ENCODE peak calls at places on chromosomes 4 and X, in ten cellular contexts. M is cardiac muscle cell, X is fibroblast of lung, A is IMR-90, Q is GM12864, Z is Peyer's patch, V is choroid plexus epithelial cell, C is suprapubic skin, D is kidney, U is left lung. L is an unnamed sample.
A peak's percentile ranks its signal among the peaks of the same experiment; 100 is the strongest.

GRCh38 chr4:53365121-53365485 is 758 bp downstream of the SCFD2 start:
- DNase-seq in V (peak; percentile 20), U (no peak), Z (no peak), C (no peak), Q (no peak), M (peak; percentile 14), D (no peak), A (peak; percentile 27), X (no peak), L (peak; percentile 28)

GRCh38 chr4:83207497-83208105 is 77.0 kb downstream of the COQ2 start:
- DNase-seq in V (peak; percentile 81), Z (no peak), D (no peak), X (peak; percentile 45), U (no peak), M (no peak), C (no peak), Q (no peak), A (peak; percentile 67), L (peak; percentile 47)

GRCh38 chrX:39904816-39905474 is 192.8 kb downstream of the BCOR start:
- DNase-seq in V (no peak), X (no peak), Z (no peak), M (no peak), C (no peak), D (no peak), A (no peak), Q (no peak), U (no peak), L (no peak)

GRCh38 chr4:156190606-156191005 is 236.9 kb upstream of the CTSO start:
- DNase-seq in D (no peak), M (no peak), C (no peak), V (peak; percentile 92), U (no peak), Z (no peak), A (peak; percentile 89), X (peak; percentile 75), Q (no peak), L (peak; percentile 92)

GRCh38 chr4:141524116-141524515 is 112.3 kb upstream of the IL15 start:
- DNase-seq in X (peak; percentile 34), U (no peak), D (no peak), V (no peak), Q (no peak), A (peak; percentile 52), Z (no peak), M (no peak), C (no peak), L (peak; percentile 4)

GRCh38 chr4:47000406-47000805 is 7.0 kb upstream of the GABRA4 start:
- DNase-seq in V (no peak), Z (no peak), D (no peak), U (no peak), X (no peak), Q (no peak), M (no peak), C (no peak), A (no peak), L (no peak)

GRCh38 chrX:85309717-85310116 is 65.9 kb downstream of the ZNF711 start:
- DNase-seq in A (no peak), Z (no peak), X (no peak), U (no peak), Q (no peak), D (no peak), V (no peak), M (no peak), C (no peak), L (no peak)

GRCh38 chrX:48558270-48558669 is 16.0 kb upstream of the RBM3 start:
- DNase-seq in X (peak; percentile 70), C (no peak), D (no peak), Z (no peak), M (no peak), A (peak; percentile 87), Q (no peak), U (no peak), V (peak; percentile 81), L (peak; percentile 91)

GRCh38 chrX:44042731-44043130 is 69.5 kb upstream of the NDP start:
- DNase-seq in C (no peak), X (peak; percentile 31), M (no peak), Z (no peak), U (no peak), Q (no peak), D (no peak), V (peak; percentile 85), A (peak; percentile 50), L (peak; percentile 52)

GRCh38 chr4:14152834-14153519 is 525.5 kb upstream of the BOD1L1 start:
- DNase-seq in Z (no peak), C (no peak), V (no peak), A (no peak), X (no peak), U (no peak), D (no peak), M (no peak), Q (no peak), L (no peak)

GRCh38 chrX:135112096-135112729 is 8.1 kb downstream of the ETDB start:
- DNase-seq in C (no peak), Z (no peak), X (peak; percentile 34), Q (no peak), V (peak; percentile 60), U (no peak), A (peak; percentile 31), M (peak; percentile 28), D (no peak), L (peak; percentile 51)

GRCh38 chr4:88333741-88334405 is 44.8 kb upstream of the HERC6 start:
- DNase-seq in Z (no peak), A (peak; percentile 15), D (no peak), Q (no peak), M (no peak), U (no peak), X (peak; percentile 87), V (peak; percentile 36), C (no peak), L (peak; percentile 75)

GRCh38 chr4:1833307-1834046 is 22.5 kb downstream of the LETM1 start:
- DNase-seq in U (no peak), Z (no peak), D (peak; percentile 61), V (no peak), X (no peak), A (no peak), Q (no peak), M (no peak), C (no peak), L (no peak)

GRCh38 chrX:4185086-4185485 is 471.6 kb upstream of the PRKX start:
- DNase-seq in M (no peak), C (no peak), Q (no peak), A (no peak), U (no peak), X (no peak), Z (no peak), D (no peak), V (no peak), L (no peak)

GRCh38 chr4:91471280-91471679 is 832.5 kb upstream of the GRID2 start:
- DNase-seq in V (no peak), Z (peak; percentile 12), U (no peak), D (peak; percentile 38), M (no peak), X (no peak), Q (no peak), A (no peak), C (no peak), L (no peak)

GRCh38 chr4:6783111-6783981 is 819 bp downstream of the KIAA0232 start:
- DNase-seq in U (peak; percentile 91), A (peak; percentile 79), C (peak; percentile 91), V (peak; percentile 87), Z (peak; percentile 95), Q (peak; percentile 45), M (peak; percentile 96), X (peak; percentile 90), D (peak; percentile 96), L (peak; percentile 86)
- TF ChIP-seq CTCF in U (no peak), A (peak; percentile 29), C (no peak), V (no peak), Z (no peak), Q (no peak), M (no peak), X (peak; percentile 14), D (no peak), L (no peak)

GRCh38 chr4:70718811-70719604 is 2.8 kb upstream of the RUFY3 start:
- DNase-seq in D (no peak), Q (no peak), A (no peak), U (no peak), M (no peak), C (no peak), V (no peak), X (no peak), Z (no peak), L (no peak)

GRCh38 chr4:70724463-70724862 is 2.7 kb downstream of the RUFY3 start:
- DNase-seq in A (no peak), V (no peak), M (no peak), Q (no peak), X (no peak), Z (no peak), C (no peak), U (no peak), D (no peak), L (no peak)

GRCh38 chr4:70721747-70722146 is at the start of gene RUFY3:
- DNase-seq in A (peak; percentile 98), X (peak; percentile 98), Z (no peak), C (no peak), V (peak; percentile 97), U (no peak), Q (no peak), M (no peak), D (no peak), L (peak; percentile 95)

GRCh38 chr4:70725633-70726032 is 3.9 kb downstream of the RUFY3 start:
- DNase-seq in V (no peak), C (no peak), A (no peak), D (no peak), U (no peak), M (no peak), Z (no peak), X (no peak), Q (no peak), L (no peak)

GRCh38 chr4:70722199-70722791 is 531 bp downstream of the RUFY3 start:
- DNase-seq in X (peak; percentile 75), C (no peak), D (no peak), Q (no peak), A (peak; percentile 83), M (no peak), Z (no peak), V (peak; percentile 82), U (no peak), L (peak; percentile 81)
- H3K4me3 ChIP-seq in X (peak overlapping the region; percentile 40), C (peak overlapping the region; percentile 41), D (peak overlapping the region; percentile 55), Q (no peak overlapping the region), A (peak overlapping the region; percentile 46), M (no peak overlapping the region), Z (no peak overlapping the region), V (peak overlapping the region; percentile 60), U (peak overlapping the region; percentile 4), L (peak overlapping the region; percentile 64)

GRCh38 chr4:85825937-85826678 is 351.2 kb downstream of the ARHGAP24 start:
- DNase-seq in D (no peak), U (peak; percentile 53), X (peak; percentile 51), Q (no peak), M (peak; percentile 67), Z (no peak), C (no peak), A (peak; percentile 58), V (peak; percentile 71), L (peak; percentile 67)
- TF ChIP-seq CTCF in D (peak; percentile 45), U (no peak), X (peak; percentile 23), Q (no peak), M (no peak), Z (no peak), C (no peak), A (peak; percentile 21), V (peak; percentile 42), L (peak; percentile 2)

DNA sequence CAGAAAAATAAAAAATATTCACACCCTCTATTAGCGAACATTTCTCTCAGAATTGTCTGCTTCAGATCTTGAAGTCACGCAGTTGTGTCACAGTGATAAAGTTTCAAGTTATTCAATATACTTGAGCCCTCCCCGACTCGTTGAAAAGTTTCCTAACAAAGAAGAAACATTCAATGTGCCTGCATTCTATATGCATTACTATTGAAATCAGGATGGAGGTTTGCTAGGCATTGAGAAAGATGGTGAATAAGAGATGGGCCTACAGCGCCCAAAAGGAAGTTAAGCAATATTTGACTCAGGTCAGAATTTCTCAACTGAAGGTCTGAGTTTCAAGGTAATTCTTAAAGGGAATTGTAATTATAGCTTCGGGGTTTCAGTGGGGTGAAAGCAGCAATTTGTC is 6.1 kb downstream of the TCEANC start:
- DNase-seq in Q (no peak), Z (no peak), A (peak; percentile 76), U (no peak), M (no peak), D (no peak), C (no peak), X (peak; percentile 71), V (peak; percentile 75), L (peak; percentile 87)
- H3K4me3 ChIP-seq in Q (no peak overlapping the region), Z (no peak overlapping the region), A (no peak overlapping the region), U (no peak overlapping the region), M (no peak overlapping the region), D (no peak overlapping the region), C (no peak overlapping the region), X (no peak overlapping the region), V (no peak overlapping the region), L (no peak overlapping the region)

L was measured in cardiac fibroblast.